ENCODE peak calls at places on chromosomes 11 and 22, in six cellular contexts. I is H1, N is GM12878, U is SK-N-SH, K is K562, X is HepG2. F is an unnamed sample.

GRCh38 chr11:62108017-62108750 is 15.6 kb upstream of the INCENP start:
- DNase-seq in N (peak; percentile 11), I (no peak), U (peak; percentile 69), X (peak; percentile 65), K (peak; percentile 47), F (peak; percentile 34)

GRCh38 chr11:34209809-34210208 is 104.4 kb downstream of the NAT10 start:
- DNase-seq in K (no peak), N (no peak), X (no peak), U (no peak), I (no peak), F (no peak)

GRCh38 chr11:59668950-59669610 is at the start of gene PATL1:
- DNase-seq in U (peak; percentile 98), K (peak; percentile 98), N (peak; percentile 94), X (peak; percentile 95), I (peak; percentile 96), F (peak; percentile 93)

GRCh38 chr22:44337658-44338004 is 24.9 kb upstream of the SHISAL1 start:
- DNase-seq in X (no peak), K (peak; percentile 43), I (no peak), N (no peak), U (no peak), F (no peak)

GRCh38 chr11:694563-695331 is at the start of gene DEAF1:
- DNase-seq in U (peak; percentile 95), K (peak; percentile 78), I (peak; percentile 99), N (peak; percentile 59), X (peak; percentile 90), F (peak; percentile 97)

GRCh38 chr11:123839131-123839530 is 33.0 kb upstream of the OR6M1 start:
- DNase-seq in N (no peak), K (no peak), X (no peak), U (no peak), I (no peak), F (no peak)

GRCh38 chr11:66854231-66854661 is 2.6 kb upstream of the LRFN4 start:
- DNase-seq in I (no peak), N (no peak), X (no peak), U (no peak), K (no peak), F (no peak)

GRCh38 chr11:44421090-44421675 is 111.2 kb upstream of the ALX4 start:
- DNase-seq in X (no peak), I (no peak), K (no peak), N (no peak), U (no peak), F (no peak)

GRCh38 chr11:70608568-70609314 is 210.4 kb downstream of the CTTN start:
- DNase-seq in X (no peak), N (no peak), I (no peak), K (no peak), U (no peak), F (no peak)

GRCh38 chr11:64566042-64566914 is 24.7 kb upstream of the SLC22A12 start:
- DNase-seq in I (peak; percentile 74), K (peak; percentile 66), U (peak; percentile 90), N (no peak), X (peak; percentile 99), F (no peak)

GRCh38 chr11:107859459-107860239 is 1.1 kb upstream of the SLC35F2 start:
- DNase-seq in I (peak; percentile 63), K (no peak), X (no peak), N (peak; percentile 63), U (peak; percentile 55), F (no peak)

GRCh38 chr11:95790933-95791247 is 592 bp downstream of the CEP57 start:
- DNase-seq in N (peak; percentile 24), X (peak; percentile 82), K (peak; percentile 65), U (peak; percentile 18), I (no peak), F (peak; percentile 68)

GRCh38 chr22:23504522-23504921 is 75.6 kb downstream of the IGLL1 start:
- DNase-seq in N (no peak), K (no peak), I (no peak), X (no peak), U (peak; percentile 25), F (no peak)

GRCh38 chr22:40116496-40117200 is 61.1 kb upstream of the TNRC6B start:
- DNase-seq in I (no peak), U (no peak), K (no peak), X (no peak), N (no peak), F (no peak)

GRCh38 chr11:40280161-40281054 is 1179.0 kb downstream of the LRRC4C start:
- DNase-seq in N (no peak), I (no peak), K (no peak), U (no peak), X (no peak), F (no peak)
- TF ChIP-seq GABPA in N (no peak), I (no peak), K (no peak), U (no peak), X (no peak), F (no peak)

GRCh38 chr11:119845305-119845704 is 116.3 kb upstream of the NECTIN1 start:
- DNase-seq in X (no peak), U (no peak), N (no peak), K (no peak), I (no peak), F (no peak)

GRCh38 chr11:119845756-119846155 is 116.8 kb upstream of the NECTIN1 start:
- DNase-seq in N (no peak), I (no peak), U (no peak), X (no peak), K (no peak), F (no peak)

GRCh38 chr11:119843760-119844330 is 114.8 kb upstream of the NECTIN1 start:
- DNase-seq in N (no peak), X (no peak), U (peak; percentile 55), I (no peak), K (peak; percentile 20), F (no peak)

GRCh38 chr11:119846374-119846773 is 117.4 kb upstream of the NECTIN1 start:
- DNase-seq in K (no peak), N (no peak), U (no peak), X (no peak), I (no peak), F (no peak)

GRCh38 chr11:119844808-119845207 is 115.8 kb upstream of the NECTIN1 start:
- DNase-seq in I (no peak), X (no peak), K (no peak), U (peak; percentile 46), N (no peak), F (no peak)
- TF ChIP-seq GABPA in I (no peak), X (no peak), K (no peak), U (no peak), N (no peak), F (no peak)

GRCh38 chr11:130874396-130874795 is 41.9 kb downstream of the SNX19 start:
- DNase-seq in I (no peak), K (no peak), U (no peak), N (no peak), X (no peak), F (no peak)
- TF ChIP-seq GABPA in I (no peak), K (no peak), U (no peak), N (no peak), X (no peak), F (no peak)

DNA sequence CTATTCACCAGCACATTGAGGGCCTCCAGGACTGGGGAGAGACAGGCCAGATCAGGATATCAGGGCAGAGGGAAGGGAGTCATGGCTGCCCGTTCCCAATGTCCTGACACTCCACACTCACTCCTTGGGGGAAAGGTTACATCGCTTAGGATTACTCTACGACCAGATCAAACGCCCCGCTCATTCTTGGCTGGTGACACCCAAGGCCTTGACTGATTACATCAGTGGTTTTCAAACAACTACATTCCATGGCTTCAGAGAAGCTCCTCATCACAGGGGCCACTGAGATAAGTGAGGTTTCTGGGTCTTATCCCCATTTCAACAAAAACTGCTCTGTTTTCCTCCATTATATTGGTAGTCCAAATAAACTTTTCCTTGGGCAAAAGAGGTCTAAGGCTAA is 15.0 kb downstream of the UBE2L6 start:
- DNase-seq in K (no peak), X (peak; percentile 89), I (no peak), U (no peak), N (no peak), F (no peak)
- TF ChIP-seq GABPA in K (no peak), X (no peak), I (no peak), U (no peak), N (no peak), F (no peak)

DNA sequence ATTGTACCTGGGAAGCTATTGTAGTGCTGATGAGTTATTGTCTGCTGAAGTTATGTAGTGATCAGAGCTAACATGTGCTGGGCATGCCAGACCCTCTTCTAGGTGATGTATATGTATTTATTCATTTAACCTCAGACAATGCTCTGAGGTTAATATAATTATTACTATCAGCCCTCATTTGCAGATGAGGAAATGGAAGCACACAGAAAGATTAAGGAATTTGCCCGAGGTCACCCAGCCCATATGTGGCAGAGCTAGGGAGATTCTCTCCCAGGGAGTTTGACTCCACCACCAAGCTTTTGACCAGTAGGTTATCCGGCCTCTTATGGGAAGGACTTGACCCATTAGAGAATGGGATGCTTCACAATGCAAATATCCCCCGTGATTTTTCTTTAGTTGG is 114.2 kb upstream of the NAV2 start:
- DNase-seq in X (no peak), I (no peak), U (peak; percentile 51), N (no peak), K (no peak), F (no peak)
- TF ChIP-seq GABPA in X (no peak), I (no peak), U (no peak), N (no peak), K (no peak), F (no peak)

DNA sequence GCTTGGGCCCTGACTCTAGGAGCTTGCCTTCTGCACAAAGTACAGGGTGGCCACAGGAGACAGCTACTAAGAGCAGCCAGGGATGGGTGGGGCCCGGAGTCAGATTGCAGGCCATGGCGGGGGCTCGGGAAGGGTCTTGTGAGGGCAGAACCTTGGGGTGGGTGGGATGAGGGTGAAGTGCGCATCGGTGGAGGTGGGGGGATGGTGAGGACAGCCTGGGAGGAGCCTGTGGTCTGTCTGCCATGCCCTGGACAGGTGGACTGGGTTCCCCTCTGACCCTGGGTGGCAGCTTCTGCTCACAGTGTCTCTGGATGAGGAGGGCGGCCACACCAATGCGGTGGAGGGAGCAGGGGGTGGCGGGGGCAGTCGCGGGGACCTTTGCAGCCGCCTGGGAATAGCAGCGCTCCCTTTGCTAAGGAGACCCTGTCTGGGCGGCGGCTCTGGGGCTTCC is 288.2 kb downstream of the TBC1D22A start:
- DNase-seq in K (no peak), X (no peak), N (no peak), I (no peak), U (no peak), F (no peak)
- TF ChIP-seq GABPA in K (no peak), X (no peak), N (no peak), I (no peak), U (no peak), F (no peak)